ENCODE peak calls at places on chromosomes 6 and 20, in five cellular contexts. D is MCF 10A, N is fibroblast of pulmonary artery, L is T1000, Y is foreskin fibroblast. M is an unnamed sample.

GRCh38 chr6:34867484-34867883 is 20.4 kb downstream of the TAF11 start:
- DNase-seq in D (no peak), N (peak; percentile 10), L (no peak), Y (no peak), M (no peak)

GRCh38 chr6:106513813-106514212 is 115.5 kb downstream of the RTN4IP1 start:
- DNase-seq in D (peak; percentile 48), N (no peak), L (no peak), Y (peak; percentile 56), M (no peak)

GRCh38 chr6:156703719-156704118 is 73.5 kb upstream of the ARID1B start:
- DNase-seq in D (peak; percentile 31), N (peak; percentile 80), L (no peak), Y (peak; percentile 12), M (no peak)

GRCh38 chr20:21421601-21422236 is 24.4 kb upstream of the NKX2-4 start:
- DNase-seq in D (no peak), N (no peak), L (no peak), Y (no peak), M (no peak)

GRCh38 chr20:60095456-60095855 is 137.2 kb downstream of the CDH26 start:
- DNase-seq in D (no peak), N (no peak), L (no peak), Y (no peak), M (no peak)

GRCh38 chr6:43076093-43076927 is at the start of gene PTK7:
- DNase-seq in D (peak; percentile 47), N (peak; percentile 59), L (peak; percentile 18), Y (peak; percentile 53), M (no peak)

GRCh38 chr6:12008366-12009179 is 3.5 kb upstream of the HIVEP1 start:
- DNase-seq in D (peak; percentile 68), N (peak; percentile 69), L (peak; percentile 51), Y (peak; percentile 24), M (no peak)

GRCh38 chr6:108921547-108922331 is 73.5 kb downstream of the ARMC2 start:
- DNase-seq in D (peak; percentile 82), N (peak; percentile 85), L (no peak), Y (no peak), M (peak; percentile 87)

GRCh38 chr20:62451156-62451767 is 23.9 kb upstream of the RBBP8NL start:
- DNase-seq in D (no peak), N (no peak), L (no peak), Y (no peak), M (no peak)

M was measured in skeletal muscle cell.